ENCODE peak calls at places on chromosomes 4 and X, in eight cellular contexts. One of them, this sample, is unnamed.

GRCh38 chr4:124641715-124642380 is 70.7 kb downstream of the ANKRD50 start:
- DNase-seq in NCI-H2227 treated with DMSO at 0.1 percent for 48 hours: no peak
- DNase-seq in neural crest cell: no peak
- DNase-seq in smooth muscle cell of the brain vasculature: no peak
- DNase-seq in Calu3: peak
- DNase-seq in stimulated activated CD8-positive, alpha-beta memory T cell treated with anti-CD3 and anti-CD28 coated beads, Interleukin-7, amount 100 ng/mL, for 24 hours: no peak
- DNase-seq in stimulated activated CD4-positive, alpha-beta T cell treated with anti-CD3 and anti-CD28 coated beads, Interleukin-12 subunit alpha, Interleukin-12 subunit beta, amount 100 ng/mL, for 4 hours: no peak
- DNase-seq in astrocyte: peak
- DNase-seq in this sample: no peak

GRCh38 chr4:101910786-101911373 is 120.3 kb downstream of the BANK1 start:
- DNase-seq in NCI-H2227 treated with DMSO at 0.1 percent for 48 hours: no peak
- DNase-seq in neural crest cell: no peak
- DNase-seq in smooth muscle cell of the brain vasculature: no peak
- DNase-seq in Calu3: no peak
- DNase-seq in stimulated activated CD8-positive, alpha-beta memory T cell treated with anti-CD3 and anti-CD28 coated beads, Interleukin-7, amount 100 ng/mL, for 24 hours: no peak
- DNase-seq in stimulated activated CD4-positive, alpha-beta T cell treated with anti-CD3 and anti-CD28 coated beads, Interleukin-12 subunit alpha, Interleukin-12 subunit beta, amount 100 ng/mL, for 4 hours: no peak
- DNase-seq in astrocyte: no peak
- DNase-seq in this sample: no peak

GRCh38 chrX:1355131-1355799 is 18.7 kb downstream of the IL3RA start:
- DNase-seq in NCI-H2227 treated with DMSO at 0.1 percent for 48 hours: no peak
- DNase-seq in neural crest cell: no peak
- DNase-seq in smooth muscle cell of the brain vasculature: no peak
- DNase-seq in Calu3: no peak
- DNase-seq in stimulated activated CD8-positive, alpha-beta memory T cell treated with anti-CD3 and anti-CD28 coated beads, Interleukin-7, amount 100 ng/mL, for 24 hours: no peak
- DNase-seq in stimulated activated CD4-positive, alpha-beta T cell treated with anti-CD3 and anti-CD28 coated beads, Interleukin-12 subunit alpha, Interleukin-12 subunit beta, amount 100 ng/mL, for 4 hours: no peak
- DNase-seq in astrocyte: no peak
- DNase-seq in this sample: no peak

GRCh38 chr4:186854256-186854655 is 130.6 kb upstream of the FAT1 start:
- DNase-seq in NCI-H2227 treated with DMSO at 0.1 percent for 48 hours: no peak
- DNase-seq in neural crest cell: no peak
- DNase-seq in smooth muscle cell of the brain vasculature: no peak
- DNase-seq in Calu3: no peak
- DNase-seq in stimulated activated CD8-positive, alpha-beta memory T cell treated with anti-CD3 and anti-CD28 coated beads, Interleukin-7, amount 100 ng/mL, for 24 hours: no peak
- DNase-seq in stimulated activated CD4-positive, alpha-beta T cell treated with anti-CD3 and anti-CD28 coated beads, Interleukin-12 subunit alpha, Interleukin-12 subunit beta, amount 100 ng/mL, for 4 hours: no peak
- DNase-seq in astrocyte: peak
- DNase-seq in this sample: no peak

GRCh38 chr4:45869199-45869598 is 254.7 kb downstream of the GABRG1 start:
- DNase-seq in NCI-H2227 treated with DMSO at 0.1 percent for 48 hours: no peak
- DNase-seq in neural crest cell: no peak
- DNase-seq in smooth muscle cell of the brain vasculature: no peak
- DNase-seq in Calu3: no peak
- DNase-seq in stimulated activated CD8-positive, alpha-beta memory T cell treated with anti-CD3 and anti-CD28 coated beads, Interleukin-7, amount 100 ng/mL, for 24 hours: no peak
- DNase-seq in stimulated activated CD4-positive, alpha-beta T cell treated with anti-CD3 and anti-CD28 coated beads, Interleukin-12 subunit alpha, Interleukin-12 subunit beta, amount 100 ng/mL, for 4 hours: no peak
- DNase-seq in astrocyte: no peak
- DNase-seq in this sample: no peak

GRCh38 chr4:83252782-83253405 is 31.7 kb downstream of the COQ2 start:
- DNase-seq in NCI-H2227 treated with DMSO at 0.1 percent for 48 hours: peak
- DNase-seq in neural crest cell: peak
- DNase-seq in smooth muscle cell of the brain vasculature: no peak
- DNase-seq in Calu3: peak
- DNase-seq in stimulated activated CD8-positive, alpha-beta memory T cell treated with anti-CD3 and anti-CD28 coated beads, Interleukin-7, amount 100 ng/mL, for 24 hours: peak
- DNase-seq in stimulated activated CD4-positive, alpha-beta T cell treated with anti-CD3 and anti-CD28 coated beads, Interleukin-12 subunit alpha, Interleukin-12 subunit beta, amount 100 ng/mL, for 4 hours: peak
- DNase-seq in astrocyte: peak
- DNase-seq in this sample: peak

GRCh38 chr4:18524667-18525066 is 503.1 kb upstream of the LCORL start:
- DNase-seq in NCI-H2227 treated with DMSO at 0.1 percent for 48 hours: no peak
- DNase-seq in neural crest cell: no peak
- DNase-seq in smooth muscle cell of the brain vasculature: no peak
- DNase-seq in Calu3: no peak
- DNase-seq in stimulated activated CD8-positive, alpha-beta memory T cell treated with anti-CD3 and anti-CD28 coated beads, Interleukin-7, amount 100 ng/mL, for 24 hours: no peak
- DNase-seq in stimulated activated CD4-positive, alpha-beta T cell treated with anti-CD3 and anti-CD28 coated beads, Interleukin-12 subunit alpha, Interleukin-12 subunit beta, amount 100 ng/mL, for 4 hours: no peak
- DNase-seq in astrocyte: no peak
- DNase-seq in this sample: no peak

GRCh38 chrX:81377329-81377728 is 175.4 kb downstream of the SH3BGRL start:
- DNase-seq in NCI-H2227 treated with DMSO at 0.1 percent for 48 hours: no peak
- DNase-seq in neural crest cell: no peak
- DNase-seq in smooth muscle cell of the brain vasculature: peak
- DNase-seq in Calu3: peak
- DNase-seq in stimulated activated CD8-positive, alpha-beta memory T cell treated with anti-CD3 and anti-CD28 coated beads, Interleukin-7, amount 100 ng/mL, for 24 hours: no peak
- DNase-seq in stimulated activated CD4-positive, alpha-beta T cell treated with anti-CD3 and anti-CD28 coated beads, Interleukin-12 subunit alpha, Interleukin-12 subunit beta, amount 100 ng/mL, for 4 hours: no peak
- DNase-seq in astrocyte: peak
- DNase-seq in this sample: no peak

GRCh38 chrX:28133763-28134162 is 152.5 kb upstream of the DCAF8L1 start:
- DNase-seq in NCI-H2227 treated with DMSO at 0.1 percent for 48 hours: no peak
- DNase-seq in neural crest cell: no peak
- DNase-seq in smooth muscle cell of the brain vasculature: no peak
- DNase-seq in Calu3: no peak
- DNase-seq in stimulated activated CD8-positive, alpha-beta memory T cell treated with anti-CD3 and anti-CD28 coated beads, Interleukin-7, amount 100 ng/mL, for 24 hours: no peak
- DNase-seq in stimulated activated CD4-positive, alpha-beta T cell treated with anti-CD3 and anti-CD28 coated beads, Interleukin-12 subunit alpha, Interleukin-12 subunit beta, amount 100 ng/mL, for 4 hours: no peak
- DNase-seq in astrocyte: no peak
- DNase-seq in this sample: no peak

GRCh38 chr4:115234405-115235093 is 121.1 kb upstream of the NDST4 start:
- DNase-seq in NCI-H2227 treated with DMSO at 0.1 percent for 48 hours: no peak
- DNase-seq in neural crest cell: no peak
- DNase-seq in smooth muscle cell of the brain vasculature: no peak
- DNase-seq in Calu3: peak
- DNase-seq in stimulated activated CD8-positive, alpha-beta memory T cell treated with anti-CD3 and anti-CD28 coated beads, Interleukin-7, amount 100 ng/mL, for 24 hours: no peak
- DNase-seq in stimulated activated CD4-positive, alpha-beta T cell treated with anti-CD3 and anti-CD28 coated beads, Interleukin-12 subunit alpha, Interleukin-12 subunit beta, amount 100 ng/mL, for 4 hours: no peak
- DNase-seq in astrocyte: no peak
- DNase-seq in this sample: no peak

GRCh38 chrX:97238632-97239031 is 354.9 kb downstream of the RPA4 start:
- DNase-seq in NCI-H2227 treated with DMSO at 0.1 percent for 48 hours: no peak
- DNase-seq in neural crest cell: no peak
- DNase-seq in smooth muscle cell of the brain vasculature: no peak
- DNase-seq in Calu3: peak
- DNase-seq in stimulated activated CD8-positive, alpha-beta memory T cell treated with anti-CD3 and anti-CD28 coated beads, Interleukin-7, amount 100 ng/mL, for 24 hours: no peak
- DNase-seq in stimulated activated CD4-positive, alpha-beta T cell treated with anti-CD3 and anti-CD28 coated beads, Interleukin-12 subunit alpha, Interleukin-12 subunit beta, amount 100 ng/mL, for 4 hours: no peak
- DNase-seq in astrocyte: peak
- DNase-seq in this sample: no peak

GRCh38 chrX:113747274-113747973 is 836.5 kb upstream of the HTR2C start:
- DNase-seq in NCI-H2227 treated with DMSO at 0.1 percent for 48 hours: no peak
- DNase-seq in neural crest cell: no peak
- DNase-seq in smooth muscle cell of the brain vasculature: no peak
- DNase-seq in Calu3: no peak
- DNase-seq in stimulated activated CD8-positive, alpha-beta memory T cell treated with anti-CD3 and anti-CD28 coated beads, Interleukin-7, amount 100 ng/mL, for 24 hours: no peak
- DNase-seq in stimulated activated CD4-positive, alpha-beta T cell treated with anti-CD3 and anti-CD28 coated beads, Interleukin-12 subunit alpha, Interleukin-12 subunit beta, amount 100 ng/mL, for 4 hours: no peak
- DNase-seq in astrocyte: no peak
- DNase-seq in this sample: no peak

GRCh38 chr4:14196141-14196540 is 568.6 kb upstream of the BOD1L1 start:
- DNase-seq in NCI-H2227 treated with DMSO at 0.1 percent for 48 hours: no peak
- DNase-seq in neural crest cell: peak
- DNase-seq in smooth muscle cell of the brain vasculature: peak
- DNase-seq in Calu3: peak
- DNase-seq in stimulated activated CD8-positive, alpha-beta memory T cell treated with anti-CD3 and anti-CD28 coated beads, Interleukin-7, amount 100 ng/mL, for 24 hours: no peak
- DNase-seq in stimulated activated CD4-positive, alpha-beta T cell treated with anti-CD3 and anti-CD28 coated beads, Interleukin-12 subunit alpha, Interleukin-12 subunit beta, amount 100 ng/mL, for 4 hours: peak
- DNase-seq in astrocyte: peak
- DNase-seq in this sample: no peak

GRCh38 chr4:79338148-79338547 is 12.3 kb upstream of the NAA11 start:
- DNase-seq in NCI-H2227 treated with DMSO at 0.1 percent for 48 hours: no peak
- DNase-seq in neural crest cell: no peak
- DNase-seq in smooth muscle cell of the brain vasculature: no peak
- DNase-seq in Calu3: no peak
- DNase-seq in stimulated activated CD8-positive, alpha-beta memory T cell treated with anti-CD3 and anti-CD28 coated beads, Interleukin-7, amount 100 ng/mL, for 24 hours: no peak
- DNase-seq in stimulated activated CD4-positive, alpha-beta T cell treated with anti-CD3 and anti-CD28 coated beads, Interleukin-12 subunit alpha, Interleukin-12 subunit beta, amount 100 ng/mL, for 4 hours: no peak
- DNase-seq in astrocyte: no peak
- DNase-seq in this sample: no peak

GRCh38 chr4:5465956-5466355 is 242.4 kb downstream of the EVC2 start:
- DNase-seq in NCI-H2227 treated with DMSO at 0.1 percent for 48 hours: no peak
- DNase-seq in neural crest cell: no peak
- DNase-seq in smooth muscle cell of the brain vasculature: no peak
- DNase-seq in Calu3: no peak
- DNase-seq in stimulated activated CD8-positive, alpha-beta memory T cell treated with anti-CD3 and anti-CD28 coated beads, Interleukin-7, amount 100 ng/mL, for 24 hours: no peak
- DNase-seq in stimulated activated CD4-positive, alpha-beta T cell treated with anti-CD3 and anti-CD28 coated beads, Interleukin-12 subunit alpha, Interleukin-12 subunit beta, amount 100 ng/mL, for 4 hours: no peak
- DNase-seq in astrocyte: no peak
- DNase-seq in this sample: no peak

GRCh38 chr4:176193126-176193525 is 2.3 kb downstream of the SPATA4 start:
- DNase-seq in NCI-H2227 treated with DMSO at 0.1 percent for 48 hours: no peak
- DNase-seq in neural crest cell: no peak
- DNase-seq in smooth muscle cell of the brain vasculature: no peak
- DNase-seq in Calu3: no peak
- DNase-seq in stimulated activated CD8-positive, alpha-beta memory T cell treated with anti-CD3 and anti-CD28 coated beads, Interleukin-7, amount 100 ng/mL, for 24 hours: no peak
- DNase-seq in stimulated activated CD4-positive, alpha-beta T cell treated with anti-CD3 and anti-CD28 coated beads, Interleukin-12 subunit alpha, Interleukin-12 subunit beta, amount 100 ng/mL, for 4 hours: no peak
- DNase-seq in astrocyte: peak
- DNase-seq in this sample: no peak

GRCh38 chrX:105837227-105837626 is 14.9 kb downstream of the NRK start:
- DNase-seq in NCI-H2227 treated with DMSO at 0.1 percent for 48 hours: no peak
- DNase-seq in neural crest cell: no peak
- DNase-seq in smooth muscle cell of the brain vasculature: peak
- DNase-seq in Calu3: no peak
- DNase-seq in stimulated activated CD8-positive, alpha-beta memory T cell treated with anti-CD3 and anti-CD28 coated beads, Interleukin-7, amount 100 ng/mL, for 24 hours: no peak
- DNase-seq in stimulated activated CD4-positive, alpha-beta T cell treated with anti-CD3 and anti-CD28 coated beads, Interleukin-12 subunit alpha, Interleukin-12 subunit beta, amount 100 ng/mL, for 4 hours: no peak
- DNase-seq in astrocyte: peak
- DNase-seq in this sample: no peak